ENCODE peak calls at places on chromosomes 13 and 19, in four cellular contexts. W, C, V and M are unnamed samples. For H3K27me3, the result is how much of the 10 kb centered on the place peaks cover.

GRCh38 chr19:18439025-18439909 is 1.3 kb upstream of the ISYNA1 start:
- DNase-seq in W (no peak), C (peak), V (no peak), M (no peak)

GRCh38 chr19:16373539-16373938 is 48.9 kb downstream of the KLF2 start:
- DNase-seq in W (peak), C (no peak), V (no peak), M (no peak)

GRCh38 chr19:35521124-35521743 is 6.9 kb downstream of the SBSN start:
- DNase-seq in W (no peak), C (no peak), V (no peak), M (no peak)

GRCh38 chr19:6138066-6138465 is 2.6 kb downstream of the ACSBG2 start:
- DNase-seq in W (no peak), C (no peak), V (no peak), M (no peak)

GRCh38 chr19:39870171-39870971 is 24.2 kb upstream of the FBL start:
- DNase-seq in W (no peak), C (no peak), V (no peak), M (no peak)

GRCh38 chr13:86757236-86757978 is 913.8 kb upstream of the SLITRK5 start:
- DNase-seq in W (no peak), C (no peak), V (no peak), M (no peak)

GRCh38 chr19:10855879-10856522 is 7.8 kb downstream of the C19orf38 start:
- DNase-seq in W (no peak), C (no peak), V (no peak), M (no peak)

GRCh38 chr13:62626771-62627170 is 1211.1 kb upstream of the PCDH20 start:
- DNase-seq in W (no peak), C (no peak), V (no peak), M (no peak)

GRCh38 chr19:51552996-51553725 is 17.9 kb upstream of the ZNF175 start:
- DNase-seq in W (peak), C (peak), V (peak), M (no peak)

GRCh38 chr13:75481176-75482069 is 546 bp downstream of the TBC1D4 start:
- DNase-seq in W (peak), C (no peak), V (peak), M (no peak)

GRCh38 chr13:42653694-42654093 is 79.7 kb downstream of the TNFSF11 start:
- DNase-seq in W (no peak), C (no peak), V (no peak), M (no peak)

GRCh38 chr19:3520166-3521103 is 14.3 kb downstream of the FZR1 start:
- DNase-seq in W (no peak), C (peak), V (no peak), M (no peak)

GRCh38 chr19:29519146-29519545 is 6.6 kb upstream of the VSTM2B start:
- DNase-seq in W (no peak), C (no peak), V (no peak), M (no peak)

GRCh38 chr19:17479325-17479791 is 9.0 kb downstream of the SLC27A1 start:
- DNase-seq in W (no peak), C (no peak), V (peak), M (no peak)

GRCh38 chr19:5032101-5032967 is 63.4 kb downstream of the KDM4B start:
- DNase-seq in W (peak), C (no peak), V (no peak), M (no peak)

GRCh38 chr19:19053508-19054314 is 10.1 kb upstream of the SLC25A42 start:
- DNase-seq in W (peak), C (peak), V (peak), M (no peak)

GRCh38 chr13:81929988-81930387 is 1589.1 kb upstream of the SPRY2 start:
- DNase-seq in W (no peak), C (no peak), V (no peak), M (no peak)

GRCh38 chr19:18203408-18203862 is 407 bp downstream of the RAB3A start:
- DNase-seq in W (peak), C (peak), V (peak), M (no peak)

GRCh38 chr19:16778796-16779411 is 50.3 kb upstream of the SIN3B start:
- DNase-seq in W (peak), C (peak), V (peak), M (no peak)

GRCh38 chr13:95624020-95624419 is 20.5 kb downstream of the DZIP1 start:
- DNase-seq in W (no peak), C (no peak), V (no peak), M (no peak)

GRCh38 chr19:55486043-55486970 is 1.3 kb downstream of the NAT14 start:
- DNase-seq in W (no peak), C (no peak), V (no peak), M (no peak)

GRCh38 chr13:43085545-43085944 is 62.2 kb downstream of the DNAJC15 start:
- DNase-seq in W (no peak), C (no peak), V (no peak), M (no peak)

GRCh38 chr19:50287331-50287730 is 41.8 kb downstream of the KCNC3 start:
- DNase-seq in W (no peak), C (no peak), V (no peak), M (no peak)

GRCh38 chr13:79501538-79502232 is 20.7 kb downstream of the NDFIP2 start:
- DNase-seq in W (no peak), C (no peak), V (no peak), M (no peak)

GRCh38 chr13:52665325-52665724 is 12.7 kb downstream of the SUGT1 start:
- DNase-seq in W (no peak), C (no peak), V (no peak), M (no peak)

GRCh38 chr19:5804516-5805464 is at the start of gene NRTN:
- DNase-seq in W (no peak), C (no peak), V (no peak), M (no peak)

GRCh38 chr19:19152668-19153384 is 14.5 kb upstream of the TMEM161A start:
- DNase-seq in W (no peak), C (no peak), V (no peak), M (no peak)

GRCh38 chr19:7459773-7460172 is 29.1 kb downstream of the PEX11G start:
- DNase-seq in W (no peak), C (no peak), V (no peak), M (no peak)

GRCh38 chr19:55670280-55671053 is 4.6 kb upstream of the EPN1 start:
- DNase-seq in W (no peak), C (no peak), V (no peak), M (no peak)

GRCh38 chr13:30866692-30867669 is 39.1 kb upstream of the MEDAG start:
- DNase-seq in W (no peak), C (no peak), V (no peak), M (no peak)

GRCh38 chr19:19533826-19534225 is 4.2 kb upstream of the CILP2 start:
- DNase-seq in W (no peak), C (no peak), V (no peak), M (no peak)

GRCh38 chr13:44231786-44232516 is 141.7 kb upstream of the SERP2 start:
- DNase-seq in W (no peak), C (peak), V (no peak), M (peak)

GRCh38 chr19:47776568-47776967 is 1.9 kb upstream of the SELENOW start:
- DNase-seq in W (no peak), C (no peak), V (no peak), M (no peak)

GRCh38 chr19:50332014-50332263 is 2.8 kb upstream of the KCNC3 start:
- DNase-seq in W (no peak), C (no peak), V (no peak), M (no peak)

GRCh38 chr13:22926176-22927007 is 254.4 kb upstream of the SGCG start:
- DNase-seq in W (peak), C (peak), V (peak), M (peak)

GRCh38 chr13:48457578-48458242 is 44.8 kb upstream of the LPAR6 start:
- DNase-seq in W (no peak), C (no peak), V (no peak), M (no peak)

GRCh38 chr13:23751195-23751594 is 138.0 kb downstream of the MIPEP start:
- DNase-seq in W (no peak), C (no peak), V (no peak), M (no peak)

GRCh38 chr19:6800991-6801396 is 28.5 kb downstream of the VAV1 start:
- DNase-seq in W (no peak), C (no peak), V (no peak), M (no peak)

GRCh38 chr19:35266904-35267817 is 1.6 kb upstream of the USF2 start:
- DNase-seq in W (peak), C (peak), V (peak), M (no peak)

DNA sequence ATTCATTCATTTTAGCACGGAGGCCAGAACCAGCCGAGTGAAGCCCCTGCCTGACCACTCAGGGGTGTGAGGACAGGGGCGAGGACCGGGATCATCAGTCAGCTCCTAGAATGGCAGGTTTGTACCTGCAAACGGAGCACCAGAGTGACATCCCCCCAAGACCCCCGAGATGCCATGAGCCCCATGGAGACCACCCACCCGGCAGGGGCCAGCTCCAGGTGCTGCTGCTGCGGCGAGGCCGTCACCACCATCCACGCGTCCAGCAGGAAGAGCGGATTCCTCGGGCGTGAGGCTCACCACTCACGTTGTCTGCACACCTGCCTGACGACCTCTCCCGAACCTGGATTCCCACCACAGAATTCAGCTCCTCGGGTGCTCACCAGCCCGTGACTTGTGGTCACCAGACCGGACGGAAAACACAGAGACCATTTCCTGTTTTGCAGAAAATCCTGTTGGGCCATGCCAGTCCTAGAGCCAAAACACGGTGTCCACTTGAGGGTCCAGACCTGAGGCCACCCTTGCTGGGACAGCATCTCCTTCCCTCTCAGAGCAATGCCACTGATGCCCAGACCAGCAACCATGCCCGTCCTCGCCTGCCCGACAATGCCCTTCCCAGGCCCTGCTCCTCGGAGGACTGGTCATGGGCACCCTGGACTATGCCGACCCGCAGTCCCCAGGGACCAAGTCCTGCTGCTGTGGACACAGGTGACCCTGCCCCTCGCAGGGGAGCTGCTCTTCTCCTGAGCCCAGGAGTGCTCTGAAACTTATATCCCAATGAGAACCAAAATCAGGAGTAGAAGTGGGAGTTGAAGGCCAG is 74.2 kb downstream of the RASA3 start:
- DNase-seq in W (no peak), C (no peak), V (no peak), M (no peak)
- H3K4me3 ChIP-seq in W (no peak), C (no peak), V (no peak), M (no peak)

DNA sequence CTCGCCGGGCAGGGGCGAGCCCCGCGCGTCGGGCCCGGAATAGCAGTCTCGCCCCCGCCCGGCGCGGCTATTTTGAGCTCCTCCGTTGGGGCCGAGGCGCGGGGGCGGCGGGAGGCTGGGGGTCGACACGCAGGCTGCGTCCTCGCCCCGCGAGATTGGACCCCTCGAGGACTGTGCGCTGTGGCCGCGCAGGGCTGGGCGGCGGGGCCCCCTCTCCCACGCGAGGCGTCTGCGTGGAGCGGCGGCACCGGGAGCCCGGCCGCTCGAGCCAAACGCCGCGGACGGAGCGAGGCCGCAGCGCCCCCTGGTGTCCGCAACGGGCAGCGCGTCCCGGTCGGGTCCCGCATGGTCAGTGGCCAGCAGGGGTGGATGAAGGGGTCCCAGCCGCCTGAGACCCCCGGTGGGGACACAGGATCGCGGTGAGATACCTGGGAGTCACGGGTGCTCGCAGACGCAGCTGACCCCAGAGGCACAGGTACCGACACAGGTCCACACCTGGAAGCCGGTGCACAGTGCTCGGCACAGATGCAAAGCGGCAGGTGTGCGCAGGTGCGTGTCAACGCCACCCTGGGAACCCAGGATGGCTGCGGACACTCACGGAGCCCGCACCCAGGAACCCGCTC is 2.2 kb upstream of the CIRBP start:
- DNase-seq in W (peak), C (peak), V (peak), M (no peak)
- TF ChIP-seq CTCF in W (peak), C (peak), V (peak), M (peak)

DNA sequence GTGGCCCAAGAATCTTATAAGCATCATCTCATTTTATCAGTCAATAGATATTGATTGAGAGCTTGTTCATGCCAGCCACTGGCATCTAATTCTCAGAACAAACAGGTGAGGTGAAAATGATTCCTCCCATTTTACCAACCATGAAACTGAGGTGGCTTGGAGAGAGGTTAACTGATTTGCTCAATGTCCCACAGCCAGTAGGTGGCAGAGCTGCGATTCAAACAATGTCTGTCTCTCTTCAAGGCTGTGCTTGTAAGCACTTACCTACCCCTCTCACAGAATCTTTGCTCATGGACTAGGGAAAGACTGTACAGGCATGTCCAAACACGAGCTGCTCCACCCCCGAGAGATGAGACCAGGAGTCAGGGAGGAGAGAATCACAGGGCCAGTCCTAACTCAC is 21.5 kb upstream of the GSX1 start:
- DNase-seq in W (no peak), C (no peak), V (no peak), M (no peak)
- H3K27me3 ChIP-seq in W (under half), C (under half), V (under half), M (under half)

GRCh38 chr19:41325947-41326706 is 16.2 kb downstream of the CCDC97 start:
- DNase-seq in W (peak), C (peak), V (no peak), M (peak)

GRCh38 chr19:41325640-41325946 is 15.6 kb downstream of the CCDC97 start:
- DNase-seq in W (no peak), C (no peak), V (no peak), M (no peak)

GRCh38 chr19:41327499-41328156 is 17.7 kb downstream of the CCDC97 start:
- DNase-seq in W (peak), C (peak), V (peak), M (no peak)

GRCh38 chr19:41328157-41328817 is 18.3 kb downstream of the CCDC97 start:
- DNase-seq in W (no peak), C (peak), V (no peak), M (no peak)

GRCh38 chr19:41327076-41327475 is 17.1 kb downstream of the CCDC97 start:
- DNase-seq in W (no peak), C (no peak), V (no peak), M (no peak)
- H3K4me3 ChIP-seq in W (peak), C (no peak), V (peak), M (no peak)